ENCODE peak calls at places on chromosome 2, in nine cellular contexts. K is A549, G is hepatocyte, I is mucosa of descending colon, Y is left ventricle myocardium inferior, D is neural progenitor cell, B is esophagus squamous epithelium, A is MM.1S, P is body of pancreas. N is an unnamed sample. For H3K9me3, the result is how much of the 10 kb centered on the place peaks cover.

GRCh38 chr2:240462073-240462703 is 26.7 kb downstream of the GPC1 start:
- DNase-seq in P (peak), G (no peak), K (no peak), I (no peak), A (no peak), D (no peak), Y (no peak), B (no peak), N (no peak)

GRCh38 chr2:96427917-96428316 is 77.2 kb downstream of the NEURL3 start:
- DNase-seq in G (peak), D (no peak), Y (no peak), A (no peak), K (peak), I (no peak), P (peak), B (no peak), N (no peak)

GRCh38 chr2:227033471-227034148 is 130.4 kb downstream of the COL4A4 start:
- DNase-seq in Y (no peak), D (peak), I (peak), P (peak), A (peak), K (peak), B (no peak), G (peak), N (no peak)

GRCh38 chr2:25602333-25602723 is 71.0 kb downstream of the DTNB start:
- DNase-seq in P (no peak), B (no peak), I (no peak), A (peak), K (no peak), Y (no peak), G (no peak), D (no peak), N (no peak)

GRCh38 chr2:71706836-71707235 is 253.5 kb downstream of the DYSF start:
- DNase-seq in G (no peak), B (no peak), A (no peak), P (no peak), K (no peak), D (no peak), Y (no peak), I (no peak), N (no peak)

GRCh38 chr2:195092341-195092740 is 564.7 kb upstream of the SLC39A10 start:
- DNase-seq in A (no peak), G (no peak), K (no peak), D (peak), P (no peak), I (no peak), Y (no peak), B (no peak), N (no peak)

GRCh38 chr2:236642584-236643291 is 73.1 kb downstream of the ACKR3 start:
- DNase-seq in A (no peak), I (peak), K (peak), P (peak), B (no peak), D (no peak), G (peak), Y (peak), N (peak)

GRCh38 chr2:108377815-108378630 is at the start of gene SULT1C4:
- DNase-seq in A (no peak), Y (peak), P (peak), D (peak), G (peak), B (no peak), K (no peak), I (peak), N (no peak)

GRCh38 chr2:212659441-212659840 is 120.8 kb upstream of the ERBB4 start:
- DNase-seq in P (no peak), B (no peak), I (no peak), G (no peak), D (no peak), K (no peak), Y (no peak), A (no peak), N (no peak)

GRCh38 chr2:162243305-162243693 is at the start of gene FAP:
- DNase-seq in Y (no peak), A (no peak), K (no peak), G (peak), I (no peak), B (no peak), P (no peak), D (peak), N (no peak)

GRCh38 chr2:231489990-231490389 is 25.7 kb upstream of the NCL start:
- DNase-seq in K (peak), A (no peak), I (peak), B (no peak), D (no peak), G (no peak), Y (peak), P (no peak), N (no peak)

GRCh38 chr2:201949036-201950012 is 84.3 kb upstream of the FZD7 start:
- DNase-seq in P (no peak), B (no peak), A (no peak), Y (no peak), I (no peak), G (no peak), D (peak), K (no peak), N (no peak)

GRCh38 chr2:241892299-241893137 is 23.0 kb downstream of the RTP5 start:
- DNase-seq in Y (no peak), I (no peak), A (no peak), D (no peak), P (peak), K (no peak), B (no peak), G (no peak), N (no peak)

GRCh38 chr2:128372621-128373341 is 54.1 kb upstream of the HS6ST1 start:
- DNase-seq in Y (no peak), G (no peak), P (no peak), I (no peak), B (no peak), D (no peak), K (no peak), A (no peak), N (no peak)

GRCh38 chr2:119760237-119760807 is 600 bp downstream of the PTPN4 start:
- DNase-seq in A (peak), P (peak), K (no peak), D (no peak), B (no peak), Y (no peak), I (peak), G (no peak), N (no peak)

GRCh38 chr2:101972621-101973434 is 18.9 kb upstream of the IL1R2 start:
- DNase-seq in G (no peak), B (no peak), A (no peak), K (no peak), D (no peak), Y (no peak), P (no peak), I (no peak), N (no peak)

GRCh38 chr2:65465124-65465523 is 32.7 kb upstream of the SPRED2 start:
- DNase-seq in Y (no peak), P (no peak), G (no peak), D (no peak), K (no peak), I (no peak), B (no peak), A (no peak), N (no peak)

GRCh38 chr2:106869512-106870276 is 16.3 kb downstream of the ST6GAL2 start:
- DNase-seq in A (no peak), Y (no peak), B (no peak), P (no peak), D (peak), K (no peak), I (no peak), G (no peak), N (no peak)

GRCh38 chr2:45014016-45014702 is 4.9 kb upstream of the SIX2 start:
- DNase-seq in A (no peak), G (peak), P (peak), B (no peak), D (peak), I (peak), Y (peak), K (peak), N (no peak)

GRCh38 chr2:234975611-234976010 is 23.8 kb downstream of the SH3BP4 start:
- DNase-seq in A (no peak), D (no peak), K (no peak), I (no peak), G (no peak), P (no peak), Y (no peak), B (no peak), N (no peak)

GRCh38 chr2:133012847-133013734 is 343.1 kb upstream of the LYPD1 start:
- DNase-seq in P (no peak), Y (no peak), G (no peak), I (no peak), A (no peak), K (no peak), B (no peak), D (no peak), N (no peak)
- H3K9me3 ChIP-seq in P (under half), Y (under half), G (under half), I (under half), A (under half), K (under half), B (under half), D (under half), N (under half)

DNA sequence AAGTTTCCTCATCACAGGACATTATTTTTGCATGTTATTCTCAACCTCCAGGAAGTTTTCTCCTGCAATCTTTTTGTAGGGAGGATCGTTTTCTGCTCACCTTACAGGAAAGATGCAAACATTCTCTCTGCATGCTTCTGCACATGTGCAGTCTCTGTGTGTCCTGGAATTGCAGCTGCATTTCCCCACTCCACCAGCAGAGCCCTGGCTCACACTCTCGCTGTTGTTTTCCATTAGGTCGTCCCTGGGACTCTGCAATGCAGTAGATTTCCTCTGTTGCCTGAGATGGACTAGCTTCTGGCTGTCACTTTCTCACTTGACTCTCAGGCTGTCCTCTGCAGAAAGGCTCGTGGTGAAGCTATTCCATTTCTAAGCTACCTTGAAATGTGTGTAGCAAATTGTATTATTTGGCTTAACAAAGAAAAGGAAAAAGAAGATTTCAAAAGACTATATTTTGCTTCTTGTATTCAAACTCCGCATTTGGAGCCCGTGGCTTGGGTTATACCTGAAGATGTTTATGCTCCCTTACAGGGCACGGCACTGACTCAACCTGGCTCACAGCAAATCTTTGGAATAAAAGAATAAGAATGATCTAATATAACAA is 346.7 kb downstream of the RAD51AP2 start:
- DNase-seq in P (peak), D (peak), I (peak), K (peak), B (no peak), A (no peak), G (peak), Y (no peak), N (no peak)
- TF ChIP-seq CTCF in P (peak), D (peak), I (no peak), K (peak), B (peak), A (peak), G (peak), Y (peak), N (no peak)

DNA sequence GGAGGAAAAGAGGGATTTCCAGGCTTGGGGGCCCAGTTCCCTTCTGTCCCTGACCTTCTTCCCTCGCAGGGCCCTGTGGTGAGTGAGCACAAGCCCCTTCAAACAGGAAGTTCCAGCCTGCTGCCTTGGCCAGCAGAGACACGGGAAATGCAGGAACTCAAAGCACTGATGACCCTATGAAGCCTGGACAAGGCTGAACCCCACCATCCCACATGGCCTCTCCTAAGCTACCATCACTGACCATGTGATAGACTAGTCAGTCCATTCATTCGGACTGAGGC is 196.4 kb downstream of the TNS1 start:
- DNase-seq in G (no peak), P (no peak), I (no peak), D (no peak), K (no peak), B (no peak), Y (peak), A (no peak), N (no peak)
- H3K9me3 ChIP-seq in G (under half), P (under half), I (under half), D (under half), K (under half), B (under half), Y (under half), A (under half), N (under half)

GRCh38 chr2:232982926-232983668 is 30.0 kb downstream of the NGEF start:
- DNase-seq in A (no peak), D (peak), P (no peak), K (no peak), Y (no peak), B (no peak), G (no peak), I (no peak), N (no peak)
- TF ChIP-seq CTCF in A (no peak), D (peak), P (no peak), K (peak), Y (no peak), B (no peak), G (no peak), I (no peak), N (no peak)